ENCODE peak calls at places on chromosomes 11 and 22, in ten cellular contexts. O, Z, W, H, G, V, R, Q, I and B are unnamed samples.

GRCh38 chr11:17603056-17603825 is 56.2 kb downstream of the OTOG start:
- DNase-seq in O (no peak), Z (no peak), W (no peak), H (no peak), G (no peak), V (no peak), R (no peak), Q (no peak), I (peak), B (no peak)

GRCh38 chr11:57324886-57325734 is at the start of gene TNKS1BP1:
- DNase-seq in O (peak), Z (peak), W (peak), H (peak), G (peak), V (peak), R (peak), Q (peak), I (peak), B (peak)

GRCh38 chr11:19679952-19680823 is 32.4 kb upstream of the NAV2 start:
- DNase-seq in O (peak), Z (peak), W (peak), H (no peak), G (peak), V (no peak), R (no peak), Q (peak), I (no peak), B (peak)

GRCh38 chr22:31240011-31240410 is 27.9 kb downstream of the LIMK2 start:
- DNase-seq in O (no peak), Z (no peak), W (no peak), H (no peak), G (no peak), V (no peak), R (no peak), Q (no peak), I (no peak), B (no peak)

GRCh38 chr22:49960967-49961600 is 512 bp downstream of the PIM3 start:
- DNase-seq in O (no peak), Z (peak), W (peak), H (peak), G (no peak), V (no peak), R (no peak), Q (no peak), I (peak), B (no peak)

GRCh38 chr11:13415201-13415600 is 47.8 kb downstream of the BTBD10 start:
- DNase-seq in O (no peak), Z (no peak), W (no peak), H (no peak), G (no peak), V (no peak), R (no peak), Q (no peak), I (no peak), B (no peak)

GRCh38 chr11:69010964-69011623 is 2.0 kb downstream of the MRGPRF start:
- DNase-seq in O (no peak), Z (no peak), W (no peak), H (no peak), G (peak), V (peak), R (peak), Q (peak), I (peak), B (no peak)

GRCh38 chr11:28153586-28153985 is 45.4 kb downstream of the METTL15 start:
- DNase-seq in O (no peak), Z (no peak), W (no peak), H (no peak), G (no peak), V (no peak), R (no peak), Q (no peak), I (no peak), B (no peak)

GRCh38 chr11:71305041-71305440 is 52.7 kb upstream of the SHANK2 start:
- DNase-seq in O (no peak), Z (no peak), W (no peak), H (no peak), G (no peak), V (no peak), R (no peak), Q (no peak), I (no peak), B (no peak)

GRCh38 chr11:110454609-110455008 is 24.9 kb downstream of the FDX1 start:
- DNase-seq in O (no peak), Z (no peak), W (no peak), H (no peak), G (no peak), V (no peak), R (no peak), Q (no peak), I (no peak), B (no peak)

GRCh38 chr11:46541593-46542371 is 52.0 kb downstream of the AMBRA1 start:
- DNase-seq in O (no peak), Z (no peak), W (no peak), H (no peak), G (no peak), V (peak), R (no peak), Q (no peak), I (no peak), B (no peak)

GRCh38 chr11:6319001-6319878 is 1.1 kb downstream of the CAVIN3 start:
- DNase-seq in O (no peak), Z (no peak), W (no peak), H (no peak), G (peak), V (no peak), R (no peak), Q (no peak), I (no peak), B (no peak)